ENCODE peak calls at places on chromosomes 16 and 17, in five cellular contexts. C, S, X, Y and P are unnamed samples.

GRCh38 chr16:75064403-75065148 is 52.0 kb downstream of the LDHD start:
- DNase-seq in S (no peak), Y (no peak), X (no peak), C (no peak), P (no peak)

GRCh38 chr16:57165923-57166322 is 19.9 kb downstream of the PSME3IP1 start:
- DNase-seq in C (no peak), Y (no peak), X (no peak), S (no peak), P (no peak)

GRCh38 chr16:17561056-17561455 is 90.3 kb upstream of the XYLT1 start:
- DNase-seq in S (no peak), Y (peak; percentile 36), X (no peak), C (no peak), P (no peak)

GRCh38 chr16:86828202-86828601 is 249.9 kb downstream of the FOXL1 start:
- DNase-seq in X (no peak), S (no peak), Y (no peak), C (no peak), P (no peak)

GRCh38 chr16:65413861-65414260 is 292.0 kb upstream of the CDH11 start:
- DNase-seq in Y (no peak), S (no peak), X (no peak), C (no peak), P (no peak)

GRCh38 chr16:62261760-62262159 is 225.5 kb upstream of the CDH8 start:
- DNase-seq in C (no peak), Y (no peak), X (no peak), S (no peak), P (no peak)

GRCh38 chr17:45363498-45363897 is 46.7 kb upstream of the MAP3K14 start:
- DNase-seq in X (no peak), C (no peak), Y (no peak), S (no peak), P (no peak)

GRCh38 chr16:57283214-57283955 is 1.1 kb downstream of the PLLP start:
- DNase-seq in X (no peak), S (no peak), Y (peak; percentile 85), C (no peak), P (no peak)

GRCh38 chr16:88430185-88430523 is 22.9 kb upstream of the ZFPM1 start:
- DNase-seq in Y (peak; percentile 86), C (no peak), S (no peak), X (no peak), P (no peak)

GRCh38 chr16:47132310-47132709 is 11.4 kb downstream of the NETO2 start:
- DNase-seq in C (no peak), S (no peak), X (no peak), Y (no peak), P (no peak)
- TF ChIP-seq CTCF in C (no peak), S (no peak), X (no peak), Y (no peak), P (no peak)

DNA sequence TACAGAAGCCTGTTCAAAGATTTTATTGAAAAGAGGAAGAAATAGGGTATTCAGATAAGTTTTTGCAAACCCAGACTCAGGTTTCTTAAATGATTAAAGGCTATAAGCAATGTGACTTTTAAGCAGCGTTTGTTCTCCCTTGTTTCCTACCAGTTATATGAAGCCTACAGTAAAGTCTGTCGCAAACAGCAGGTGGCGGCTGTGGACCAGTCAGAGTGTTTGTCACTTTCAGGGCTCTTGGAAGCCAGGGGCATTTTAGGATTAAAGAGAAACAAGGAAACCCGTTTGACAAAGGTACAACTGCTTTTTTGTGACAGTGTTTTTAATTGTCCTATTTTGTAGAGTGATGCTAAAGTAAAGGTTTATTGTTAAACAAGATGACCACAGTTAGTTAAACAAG is 7.7 kb upstream of the RARA start:
- DNase-seq in S (no peak), C (no peak), Y (no peak), X (no peak), P (peak; percentile 60)
- TF ChIP-seq CTCF in S (peak; percentile 15), C (peak; percentile 55), Y (peak; percentile 10), X (peak; percentile 26), P (peak; percentile 61)

GRCh38 chr16:55326261-55326802 is 2.3 kb downstream of the IRX6 start:
- DNase-seq in Y (peak; percentile 66), S (no peak), X (no peak), C (no peak), P (no peak)

GRCh38 chr16:55324491-55325447 is 766 bp downstream of the IRX6 start:
- DNase-seq in Y (peak; percentile 86), X (peak; percentile 30), C (no peak), S (no peak), P (peak; percentile 30)

GRCh38 chr16:55325458-55326109 is 1.6 kb downstream of the IRX6 start:
- DNase-seq in X (no peak), S (no peak), C (no peak), Y (no peak), P (no peak)

GRCh38 chr16:55322327-55322726 is 1.7 kb upstream of the IRX6 start:
- DNase-seq in Y (no peak), S (no peak), X (no peak), C (no peak), P (no peak)

GRCh38 chr16:55323637-55324490 is at the start of gene IRX6:
- DNase-seq in S (no peak), X (peak; percentile 68), C (peak; percentile 59), Y (peak; percentile 82), P (peak; percentile 73)
- TF ChIP-seq CTCF in S (peak; percentile 40), X (peak; percentile 54), C (peak; percentile 70), Y (peak; percentile 50), P (peak; percentile 72)

GRCh38 chr17:1783834-1784611 is 22.2 kb downstream of the SERPINF1 start:
- DNase-seq in S (no peak), Y (no peak), X (peak; percentile 68), C (no peak), P (peak; percentile 33)
- TF ChIP-seq CTCF in S (peak; percentile 52), Y (peak; percentile 88), X (peak; percentile 70), C (peak; percentile 69), P (peak; percentile 60)

GRCh38 chr17:71080937-71081336 is 911.6 kb downstream of the KCNJ2 start:
- DNase-seq in Y (no peak), X (no peak), C (no peak), S (no peak), P (no peak)

GRCh38 chr17:71084838-71085237 is 915.5 kb downstream of the KCNJ2 start:
- DNase-seq in X (no peak), Y (no peak), C (no peak), S (no peak), P (peak; percentile 6)

GRCh38 chr17:71084219-71084618 is 914.9 kb downstream of the KCNJ2 start:
- DNase-seq in X (no peak), Y (no peak), S (no peak), C (peak; percentile 27), P (peak; percentile 80)

GRCh38 chr17:71081666-71082065 is 912.3 kb downstream of the KCNJ2 start:
- DNase-seq in Y (no peak), S (no peak), X (no peak), C (no peak), P (no peak)

GRCh38 chr17:71085238-71086033 is 916.1 kb downstream of the KCNJ2 start:
- DNase-seq in C (peak; percentile 36), X (no peak), Y (no peak), S (no peak), P (peak; percentile 66)
- TF ChIP-seq CTCF in C (peak; percentile 56), X (no peak), Y (peak; percentile 13), S (peak; percentile 49), P (peak; percentile 83)

DNA sequence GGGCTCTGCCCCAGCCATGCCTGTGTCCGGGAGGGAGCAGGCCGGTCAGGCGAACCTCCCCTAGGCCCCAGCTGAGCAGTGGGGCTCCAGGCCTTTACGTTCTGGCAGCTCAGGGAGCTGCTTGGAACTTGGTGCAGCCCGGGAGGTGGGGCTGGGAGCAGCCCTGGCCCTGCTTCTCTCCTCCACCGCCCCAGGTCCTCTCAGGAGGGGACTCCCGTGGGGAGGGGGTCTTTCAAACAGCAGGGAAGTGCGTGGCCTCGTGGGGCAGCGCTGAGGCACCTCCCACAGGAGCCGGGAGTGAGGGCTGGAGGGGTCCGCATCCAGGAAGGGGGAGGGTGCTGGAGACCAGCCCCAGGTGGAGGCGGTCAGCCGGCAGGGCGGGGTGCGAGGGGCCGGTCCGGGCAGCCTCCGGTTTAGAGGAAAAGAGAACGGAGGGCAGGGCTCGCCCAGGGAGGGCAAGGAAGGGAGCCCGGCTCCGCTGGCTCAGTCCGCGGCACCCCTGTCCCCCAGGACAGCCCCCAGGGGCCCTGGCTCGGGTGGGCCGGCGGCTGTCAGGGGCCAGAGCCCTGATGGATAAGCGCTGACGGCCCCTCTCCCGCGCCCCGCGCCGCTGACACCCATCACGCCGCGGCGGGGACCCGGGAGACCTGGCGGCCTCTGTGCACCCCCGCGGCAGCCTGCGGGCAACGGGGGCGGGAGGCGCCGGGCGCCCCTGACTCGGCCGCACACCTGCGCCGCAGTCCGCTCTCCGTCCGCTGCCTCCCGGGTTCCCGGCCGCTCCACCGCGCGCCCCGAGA is 585 bp upstream of the PRR35 start:
- DNase-seq in C (no peak), S (no peak), Y (no peak), X (no peak), P (no peak)
- TF ChIP-seq CTCF in C (no peak), S (no peak), Y (no peak), X (no peak), P (no peak)

GRCh38 chr17:17314501-17315071 is 11.4 kb downstream of the NT5M start:
- DNase-seq in X (no peak), S (no peak), C (no peak), Y (no peak), P (no peak)

GRCh38 chr17:17315142-17315821 is 12.1 kb downstream of the NT5M start:
- DNase-seq in C (no peak), X (no peak), Y (no peak), S (no peak), P (no peak)

GRCh38 chr17:17313350-17313991 is 10.3 kb downstream of the NT5M start:
- DNase-seq in S (peak; percentile 43), X (peak; percentile 39), Y (no peak), C (no peak), P (peak; percentile 33)
- TF ChIP-seq CTCF in S (peak; percentile 86), X (peak; percentile 55), Y (peak; percentile 60), C (peak; percentile 59), P (peak; percentile 53)

GRCh38 chr17:4908711-4909496 is 6.0 kb upstream of the CHRNE start:
- DNase-seq in C (peak; percentile 77), X (peak; percentile 90), S (peak; percentile 79), Y (peak; percentile 92), P (peak; percentile 85)
- TF ChIP-seq CTCF in C (peak; percentile 76), X (peak; percentile 84), S (peak; percentile 80), Y (peak; percentile 96), P (peak; percentile 71)